ENCODE peak calls at places on chromosomes 4 and X, in five cellular contexts. One of them, this sample, is unnamed.

GRCh38 chr4:8088966-8089491 is 69.6 kb downstream of the ABLIM2 start:
- DNase-seq in cardiac fibroblast: no peak
- DNase-seq in ovary: no peak
- DNase-seq in breast epithelium: no peak
- DNase-seq in HFF-Myc: no peak
- DNase-seq in this sample: no peak

GRCh38 chrX:155263854-155264628 is at the start of gene RAB39B:
- DNase-seq in cardiac fibroblast: peak
- DNase-seq in ovary: peak
- DNase-seq in breast epithelium: no peak
- DNase-seq in HFF-Myc: peak
- DNase-seq in this sample: peak

GRCh38 chr4:58301384-58301783 is 1191.2 kb upstream of the IGFBP7 start:
- DNase-seq in cardiac fibroblast: peak
- DNase-seq in ovary: no peak
- DNase-seq in breast epithelium: no peak
- DNase-seq in HFF-Myc: no peak
- DNase-seq in this sample: no peak

GRCh38 chrX:115260330-115260729 is 26.4 kb upstream of the LRCH2 start:
- DNase-seq in cardiac fibroblast: no peak
- DNase-seq in ovary: no peak
- DNase-seq in breast epithelium: no peak
- DNase-seq in HFF-Myc: no peak
- DNase-seq in this sample: peak

GRCh38 chr4:75769044-75769443 is 44.7 kb downstream of the USO1 start:
- DNase-seq in cardiac fibroblast: peak
- DNase-seq in ovary: no peak
- DNase-seq in breast epithelium: no peak
- DNase-seq in HFF-Myc: no peak
- DNase-seq in this sample: peak

GRCh38 chr4:144645102-144645469 is 870 bp upstream of the HHIP start:
- DNase-seq in cardiac fibroblast: peak
- DNase-seq in ovary: peak
- DNase-seq in breast epithelium: no peak
- DNase-seq in HFF-Myc: no peak
- DNase-seq in this sample: no peak

GRCh38 chrX:120791013-120791643 is 84.5 kb downstream of the CT47B1 start:
- DNase-seq in cardiac fibroblast: peak
- DNase-seq in ovary: peak
- DNase-seq in breast epithelium: peak
- DNase-seq in HFF-Myc: peak
- DNase-seq in this sample: peak

GRCh38 chr4:20509315-20509714 is 190.9 kb upstream of the PACRGL start:
- DNase-seq in cardiac fibroblast: no peak
- DNase-seq in ovary: no peak
- DNase-seq in breast epithelium: no peak
- DNase-seq in HFF-Myc: no peak
- DNase-seq in this sample: no peak

GRCh38 chr4:86523333-86523732 is 70.8 kb upstream of the PTPN13 start:
- DNase-seq in cardiac fibroblast: no peak
- DNase-seq in ovary: no peak
- DNase-seq in breast epithelium: no peak
- DNase-seq in HFF-Myc: no peak
- DNase-seq in this sample: no peak

GRCh38 chr4:108171541-108172230 is 3.0 kb upstream of the LEF1 start:
- DNase-seq in cardiac fibroblast: no peak
- DNase-seq in ovary: no peak
- DNase-seq in breast epithelium: no peak
- DNase-seq in HFF-Myc: no peak
- DNase-seq in this sample: no peak
- H3K4me3 ChIP-seq in cardiac fibroblast: no peak
- H3K4me3 ChIP-seq in ovary: no peak
- H3K4me3 ChIP-seq in breast epithelium: no peak
- H3K4me3 ChIP-seq in HFF-Myc: no peak
- H3K4me3 ChIP-seq in this sample: no peak

GRCh38 chr4:124854968-124855367 is 142.4 kb upstream of the ANKRD50 start:
- DNase-seq in cardiac fibroblast: peak
- DNase-seq in ovary: no peak
- DNase-seq in breast epithelium: no peak
- DNase-seq in HFF-Myc: no peak
- DNase-seq in this sample: peak
- H3K4me3 ChIP-seq in cardiac fibroblast: no peak
- H3K4me3 ChIP-seq in ovary: no peak
- H3K4me3 ChIP-seq in breast epithelium: no peak
- H3K4me3 ChIP-seq in HFF-Myc: no peak
- H3K4me3 ChIP-seq in this sample: no peak

GRCh38 chr4:71132486-71132885 is 139.0 kb downstream of the DCK start:
- DNase-seq in cardiac fibroblast: peak
- DNase-seq in ovary: no peak
- DNase-seq in breast epithelium: no peak
- DNase-seq in HFF-Myc: no peak
- DNase-seq in this sample: peak

GRCh38 chr4:71126719-71127118 is 133.3 kb downstream of the DCK start:
- DNase-seq in cardiac fibroblast: peak
- DNase-seq in ovary: no peak
- DNase-seq in breast epithelium: no peak
- DNase-seq in HFF-Myc: peak
- DNase-seq in this sample: peak

GRCh38 chr4:71136071-71136470 is 142.6 kb downstream of the DCK start:
- DNase-seq in cardiac fibroblast: no peak
- DNase-seq in ovary: no peak
- DNase-seq in breast epithelium: no peak
- DNase-seq in HFF-Myc: no peak
- DNase-seq in this sample: no peak

GRCh38 chr4:71133491-71133890 is 140.0 kb downstream of the DCK start:
- DNase-seq in cardiac fibroblast: peak
- DNase-seq in ovary: no peak
- DNase-seq in breast epithelium: no peak
- DNase-seq in HFF-Myc: no peak
- DNase-seq in this sample: no peak

DNA sequence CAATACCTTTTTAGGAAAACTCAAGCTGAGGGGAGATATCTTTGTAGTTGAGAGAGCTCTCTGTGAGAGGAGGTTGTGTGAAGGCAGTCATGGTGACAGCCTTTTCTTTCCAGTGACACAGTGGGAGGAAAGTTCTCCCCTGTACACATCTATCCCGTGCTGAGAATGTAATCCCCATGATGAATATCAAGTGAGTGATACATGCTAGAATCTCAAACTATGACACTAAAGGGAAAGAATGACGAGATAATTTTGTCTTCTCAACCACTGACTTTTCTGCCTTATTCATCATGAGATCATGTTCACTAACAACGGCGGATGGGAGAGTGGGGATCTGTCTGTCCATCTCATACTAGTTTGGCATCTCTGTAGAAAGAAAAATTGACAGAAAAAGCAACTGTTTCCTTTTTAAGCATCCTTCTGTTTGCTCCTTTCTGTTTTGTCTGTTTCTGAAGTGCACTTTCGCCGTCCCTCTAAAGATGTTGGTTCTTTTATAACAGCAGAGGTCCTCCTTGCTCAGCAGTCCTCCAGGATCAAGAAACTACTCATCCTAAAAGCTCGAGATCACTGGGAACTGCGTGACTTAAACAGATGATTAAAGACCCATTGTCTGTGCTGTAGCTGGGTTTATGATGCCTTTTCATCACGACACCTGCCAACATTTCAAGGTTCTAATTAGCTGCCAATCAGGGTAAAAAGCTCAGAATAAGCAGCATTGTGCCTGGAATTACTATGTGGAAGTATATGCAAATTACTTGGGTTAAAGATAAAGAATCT is 137.6 kb downstream of the DCK start:
- DNase-seq in cardiac fibroblast: peak
- DNase-seq in ovary: no peak
- DNase-seq in breast epithelium: no peak
- DNase-seq in HFF-Myc: peak
- DNase-seq in this sample: peak
- H3K4me3 ChIP-seq in cardiac fibroblast: no peak
- H3K4me3 ChIP-seq in ovary: no peak
- H3K4me3 ChIP-seq in breast epithelium: no peak
- H3K4me3 ChIP-seq in HFF-Myc: no peak
- H3K4me3 ChIP-seq in this sample: no peak

GRCh38 chr4:109803924-109804571 is 2.2 kb upstream of the CFI start:
- DNase-seq in cardiac fibroblast: peak
- DNase-seq in ovary: no peak
- DNase-seq in breast epithelium: no peak
- DNase-seq in HFF-Myc: peak
- DNase-seq in this sample: peak

GRCh38 chr4:109801099-109801789 is 555 bp downstream of the CFI start:
- DNase-seq in cardiac fibroblast: no peak
- DNase-seq in ovary: no peak
- DNase-seq in breast epithelium: no peak
- DNase-seq in HFF-Myc: no peak
- DNase-seq in this sample: no peak

GRCh38 chr4:109798866-109799265 is 2.9 kb downstream of the CFI start:
- DNase-seq in cardiac fibroblast: no peak
- DNase-seq in ovary: no peak
- DNase-seq in breast epithelium: no peak
- DNase-seq in HFF-Myc: no peak
- DNase-seq in this sample: no peak

GRCh38 chr4:109801895-109802319 is at the start of gene CFI:
- DNase-seq in cardiac fibroblast: peak
- DNase-seq in ovary: no peak
- DNase-seq in breast epithelium: no peak
- DNase-seq in HFF-Myc: peak
- DNase-seq in this sample: peak
- H3K4me3 ChIP-seq in cardiac fibroblast: no peak
- H3K4me3 ChIP-seq in ovary: no peak
- H3K4me3 ChIP-seq in breast epithelium: peak
- H3K4me3 ChIP-seq in HFF-Myc: no peak
- H3K4me3 ChIP-seq in this sample: peak

GRCh38 chr4:94461506-94461905 is 9.8 kb downstream of the PDLIM5 start:
- DNase-seq in cardiac fibroblast: no peak
- DNase-seq in ovary: no peak
- DNase-seq in breast epithelium: no peak
- DNase-seq in HFF-Myc: no peak
- DNase-seq in this sample: no peak
- H3K4me3 ChIP-seq in cardiac fibroblast: no peak
- H3K4me3 ChIP-seq in ovary: no peak
- H3K4me3 ChIP-seq in breast epithelium: no peak
- H3K4me3 ChIP-seq in HFF-Myc: no peak
- H3K4me3 ChIP-seq in this sample: no peak